ENCODE peak calls at places on chromosomes 3 and 15, in five cellular contexts. M, X, Y, H and F are unnamed samples.

GRCh38 chr3:122893282-122893681 is 98.4 kb downstream of the SLC49A4 start:
- DNase-seq in M (no peak), X (peak), Y (no peak), H (peak), F (no peak)

GRCh38 chr15:85473455-85473854 is 93.1 kb downstream of the AKAP13 start:
- DNase-seq in M (no peak), X (no peak), Y (no peak), H (no peak), F (no peak)

GRCh38 chr3:13518516-13519351 is 30.2 kb upstream of the FBLN2 start:
- DNase-seq in M (no peak), X (no peak), Y (no peak), H (no peak), F (no peak)

GRCh38 chr15:99100245-99101173 is 4.4 kb upstream of the SYNM start:
- DNase-seq in M (no peak), X (peak), Y (no peak), H (peak), F (peak)

GRCh38 chr3:81968628-81969027 is 207.2 kb upstream of the GBE1 start:
- DNase-seq in M (no peak), X (no peak), Y (no peak), H (no peak), F (no peak)

GRCh38 chr3:47117803-47118364 is 46.0 kb downstream of the SETD2 start:
- DNase-seq in M (no peak), X (no peak), Y (no peak), H (no peak), F (no peak)

GRCh38 chr3:176848431-176849214 is 348.7 kb downstream of the TBL1XR1 start:
- DNase-seq in M (no peak), X (no peak), Y (no peak), H (no peak), F (no peak)

GRCh38 chr3:53803816-53804545 is 42.2 kb downstream of the CHDH start:
- DNase-seq in M (no peak), X (no peak), Y (no peak), H (no peak), F (no peak)

GRCh38 chr15:26771917-26772587 is 814 bp downstream of the GABRB3 start:
- DNase-seq in M (no peak), X (no peak), Y (no peak), H (no peak), F (no peak)

GRCh38 chr3:172271386-172271976 is 176.8 kb downstream of the GHSR start:
- DNase-seq in M (no peak), X (no peak), Y (no peak), H (no peak), F (no peak)

GRCh38 chr3:141498592-141499223 is 11.9 kb downstream of the RASA2 start:
- DNase-seq in M (peak), X (no peak), Y (no peak), H (no peak), F (no peak)

GRCh38 chr15:46129145-46129544 is 494.3 kb downstream of the SQOR start:
- DNase-seq in M (no peak), X (no peak), Y (no peak), H (no peak), F (no peak)

GRCh38 chr15:42508263-42508690 is 12.8 kb downstream of the SNAP23 start:
- DNase-seq in M (no peak), X (no peak), Y (no peak), H (no peak), F (peak)

GRCh38 chr15:31307270-31308184 is 19.1 kb upstream of the KLF13 start:
- DNase-seq in M (no peak), X (no peak), Y (no peak), H (no peak), F (no peak)

GRCh38 chr15:85120351-85121113 is 138.9 kb downstream of the PDE8A start:
- DNase-seq in M (no peak), X (no peak), Y (no peak), H (no peak), F (peak)

GRCh38 chr3:17942856-17943255 is 200.4 kb upstream of the TBC1D5 start:
- DNase-seq in M (no peak), X (no peak), Y (no peak), H (no peak), F (no peak)

GRCh38 chr3:100266531-100266930 is 5.7 kb downstream of the TBC1D23 start:
- DNase-seq in M (no peak), X (no peak), Y (no peak), H (no peak), F (no peak)

GRCh38 chr15:62684143-62684808 is 358.3 kb upstream of the TPM1 start:
- DNase-seq in M (no peak), X (no peak), Y (no peak), H (no peak), F (no peak)

GRCh38 chr3:169501777-169502320 is 161.7 kb downstream of the MECOM start:
- DNase-seq in M (no peak), X (no peak), Y (no peak), H (no peak), F (no peak)

GRCh38 chr3:197495999-197496745 is 59.6 kb downstream of the BDH1 start:
- DNase-seq in M (no peak), X (no peak), Y (no peak), H (no peak), F (no peak)

GRCh38 chr3:154642066-154642619 is 212.2 kb upstream of the GPR149 start:
- DNase-seq in M (no peak), X (no peak), Y (no peak), H (no peak), F (peak)

GRCh38 chr3:98994128-98994762 is 92.8 kb upstream of the DCBLD2 start:
- DNase-seq in M (no peak), X (peak), Y (no peak), H (peak), F (peak)

GRCh38 chr15:71792521-71792920 is 17.8 kb upstream of the NR2E3 start:
- DNase-seq in M (no peak), X (no peak), Y (no peak), H (no peak), F (no peak)

GRCh38 chr3:12648384-12648959 is 15.4 kb downstream of the RAF1 start:
- DNase-seq in M (peak), X (no peak), Y (no peak), H (no peak), F (no peak)

GRCh38 chr3:107421170-107421792 is 44.0 kb downstream of the CCDC54 start:
- DNase-seq in M (no peak), X (peak), Y (no peak), H (peak), F (no peak)

GRCh38 chr3:56879453-56880224 is 77.9 kb upstream of the ARHGEF3 start:
- DNase-seq in M (no peak), X (no peak), Y (no peak), H (no peak), F (no peak)

GRCh38 chr15:74265046-74265639 is 29.0 kb downstream of the CCDC33 start:
- DNase-seq in M (no peak), X (no peak), Y (peak), H (peak), F (peak)

GRCh38 chr3:13631256-13631655 is 82.3 kb downstream of the FBLN2 start:
- DNase-seq in M (no peak), X (no peak), Y (no peak), H (no peak), F (no peak)

GRCh38 chr3:107897471-107898180 is 193.2 kb downstream of the CD47 start:
- DNase-seq in M (no peak), X (no peak), Y (no peak), H (no peak), F (no peak)

GRCh38 chr3:72601049-72601448 is 247.2 kb downstream of the SHQ1 start:
- DNase-seq in M (no peak), X (no peak), Y (no peak), H (no peak), F (no peak)

GRCh38 chr15:51625236-51625635 is 2.7 kb upstream of the DMXL2 start:
- DNase-seq in M (peak), X (no peak), Y (no peak), H (no peak), F (no peak)

GRCh38 chr3:125359700-125360099 is 15.4 kb downstream of the ZNF148 start:
- DNase-seq in M (no peak), X (no peak), Y (no peak), H (no peak), F (no peak)

GRCh38 chr3:79845546-79845945 is 77.7 kb upstream of the ROBO1 start:
- DNase-seq in M (no peak), X (no peak), Y (no peak), H (no peak), F (no peak)

GRCh38 chr15:80893777-80894176 is 95.8 kb downstream of the MESD start:
- DNase-seq in M (no peak), X (no peak), Y (no peak), H (no peak), F (no peak)

GRCh38 chr15:80895091-80895490 is 94.5 kb downstream of the MESD start:
- DNase-seq in M (no peak), X (no peak), Y (no peak), H (no peak), F (no peak)

GRCh38 chr15:80902298-80902801 is 87.3 kb downstream of the MESD start:
- DNase-seq in M (no peak), X (no peak), Y (no peak), H (no peak), F (peak)

GRCh38 chr15:80895965-80896364 is 93.7 kb downstream of the MESD start:
- DNase-seq in M (no peak), X (no peak), Y (no peak), H (no peak), F (no peak)

GRCh38 chr15:80898040-80898439 is 91.6 kb downstream of the MESD start:
- DNase-seq in M (no peak), X (no peak), Y (no peak), H (peak), F (no peak)
- TF ChIP-seq YY1 in M (no peak), X (no peak), Y (no peak), H (no peak), F (no peak)

DNA sequence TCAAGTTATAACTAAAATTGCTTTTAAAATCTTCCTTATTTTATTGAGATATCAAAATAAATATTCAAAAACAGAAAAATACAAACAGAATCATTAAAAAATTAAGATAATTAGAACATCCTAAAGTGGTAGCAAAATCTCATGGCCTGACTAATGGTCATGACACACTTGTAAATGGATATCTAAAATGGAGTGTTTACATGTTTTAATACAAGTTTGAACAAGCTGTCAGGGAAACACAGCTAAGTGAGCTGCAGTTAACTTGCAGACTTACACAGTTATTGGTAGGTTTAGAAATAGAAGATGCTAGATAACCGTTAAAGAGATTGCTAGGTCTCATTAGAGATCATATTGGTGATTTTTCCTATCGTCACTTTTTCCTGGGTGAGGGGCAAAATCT is 242.3 kb downstream of the LPP start:
- DNase-seq in M (no peak), X (no peak), Y (no peak), H (no peak), F (no peak)
- TF ChIP-seq POLR2A in M (no peak), X (no peak), Y (no peak), H (no peak), F (no peak)

GRCh38 chr3:126997455-126998038 is 14.6 kb downstream of the PLXNA1 start:
- DNase-seq in M (no peak), X (no peak), Y (no peak), H (no peak), F (no peak)

GRCh38 chr3:127000128-127000527 is 17.2 kb downstream of the PLXNA1 start:
- DNase-seq in M (no peak), X (no peak), Y (no peak), H (no peak), F (no peak)

GRCh38 chr3:126998320-126998719 is 15.4 kb downstream of the PLXNA1 start:
- DNase-seq in M (no peak), X (no peak), Y (no peak), H (no peak), F (no peak)

GRCh38 chr3:126999383-126999782 is 16.5 kb downstream of the PLXNA1 start:
- DNase-seq in M (no peak), X (no peak), Y (no peak), H (no peak), F (no peak)

DNA sequence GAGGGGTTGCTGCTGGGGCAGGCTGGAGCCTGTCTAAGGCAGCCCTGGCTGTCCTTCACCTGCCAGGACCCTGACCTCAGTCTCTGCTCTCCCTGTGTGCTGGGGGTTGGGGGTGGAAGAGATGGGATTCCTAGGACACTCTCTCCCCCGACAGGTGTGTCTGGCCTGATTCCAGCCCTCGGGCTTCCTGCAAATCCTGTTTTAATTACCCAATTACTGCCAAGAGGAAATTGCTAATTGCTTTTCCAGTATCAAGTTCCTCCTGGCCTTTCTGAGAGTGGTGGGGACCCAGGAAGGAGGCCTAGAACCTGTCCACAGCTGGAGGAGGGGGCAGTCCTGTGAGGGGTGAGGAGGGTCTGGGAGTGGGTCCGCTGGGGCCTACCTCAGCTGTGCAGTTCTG is 15.8 kb downstream of the PLXNA1 start:
- DNase-seq in M (no peak), X (no peak), Y (no peak), H (no peak), F (no peak)
- TF ChIP-seq RAD21 in M (no peak), X (no peak), Y (no peak), H (no peak), F (no peak)

DNA sequence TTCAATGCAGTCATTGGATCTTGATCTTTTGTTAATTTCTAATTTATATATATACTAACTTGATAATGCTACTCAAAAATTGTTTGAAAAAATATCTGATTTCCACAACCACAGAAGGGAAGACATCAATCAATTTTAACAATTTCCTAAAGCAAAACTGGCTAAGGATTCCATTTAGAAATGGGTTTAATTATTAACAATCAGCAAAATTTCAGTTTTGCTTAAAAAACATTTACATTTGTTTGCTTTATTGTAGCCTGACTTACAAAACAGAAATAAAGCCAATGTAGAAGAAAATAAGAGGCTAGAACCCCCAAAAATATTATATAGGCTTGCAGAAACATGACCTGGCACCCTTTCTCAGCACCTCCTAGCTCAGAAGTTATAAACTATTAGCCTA is 74.9 kb downstream of the LRRFIP2 start:
- DNase-seq in M (no peak), X (no peak), Y (no peak), H (no peak), F (no peak)
- TF ChIP-seq YY1 in M (no peak), X (no peak), Y (no peak), H (no peak), F (no peak)

GRCh38 chr3:112642912-112643506 is 2.1 kb upstream of the CCDC80 start:
- DNase-seq in M (peak), X (peak), Y (peak), H (peak), F (peak)

GRCh38 chr3:112640333-112640863 is 545 bp downstream of the CCDC80 start:
- DNase-seq in M (no peak), X (no peak), Y (no peak), H (no peak), F (no peak)

GRCh38 chr3:112639451-112640332 is 1.3 kb downstream of the CCDC80 start:
- DNase-seq in M (no peak), X (no peak), Y (no peak), H (no peak), F (no peak)

GRCh38 chr3:112643621-112644236 is 2.8 kb upstream of the CCDC80 start:
- DNase-seq in M (no peak), X (no peak), Y (no peak), H (no peak), F (no peak)

DNA sequence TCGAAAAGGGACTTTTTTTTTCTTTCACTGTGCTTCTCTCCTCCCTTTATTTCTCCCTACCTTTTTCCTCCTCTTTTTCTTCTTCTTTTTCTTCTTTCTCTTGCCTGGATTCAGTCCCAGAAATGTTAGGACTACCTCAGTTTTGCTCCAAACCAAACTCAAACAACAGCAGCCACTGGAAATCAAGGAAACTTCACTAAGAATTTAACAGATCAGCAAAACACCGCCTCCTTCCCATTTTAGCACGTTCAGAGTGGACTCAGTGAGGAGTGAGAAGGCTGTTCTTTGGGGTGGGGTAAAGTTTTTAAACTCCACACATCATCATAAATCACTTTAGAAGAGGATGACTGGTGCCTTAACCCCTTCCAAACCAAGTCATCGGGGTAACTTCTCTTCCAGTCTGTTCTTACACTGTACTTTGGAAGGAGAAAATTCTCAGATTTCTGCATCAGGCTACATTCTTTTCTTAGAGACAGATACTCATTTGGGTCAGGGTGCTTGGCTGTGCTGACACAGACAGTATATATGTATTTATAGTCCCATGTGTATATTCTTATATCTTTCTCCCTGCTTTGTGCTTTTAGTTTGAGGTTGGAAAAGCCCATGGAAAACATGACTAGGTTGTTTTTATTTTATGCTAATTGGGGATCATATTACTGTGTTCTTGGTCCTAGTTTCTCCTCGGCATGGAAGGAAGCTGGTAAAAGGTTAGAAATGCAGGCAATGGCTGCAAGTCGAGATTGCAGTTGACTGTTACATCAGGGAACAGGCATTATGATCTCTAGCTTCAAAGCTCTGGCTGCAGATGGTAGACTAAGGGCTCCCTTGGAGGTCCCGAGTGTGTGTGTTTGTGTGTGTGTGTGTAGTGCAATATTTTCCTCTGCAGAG is at the start of gene CCDC80:
- DNase-seq in M (no peak), X (peak), Y (no peak), H (no peak), F (peak)
- TF ChIP-seq POLR2A in M (no peak), X (peak), Y (peak), H (no peak), F (peak)

GRCh38 chr3:106337116-106337515 is 468.3 kb upstream of the CBLB start:
- DNase-seq in M (no peak), X (peak), Y (no peak), H (no peak), F (no peak)
- TF ChIP-seq RAD21 in M (no peak), X (no peak), Y (no peak), H (no peak), F (no peak)

GRCh38 chr15:77025471-77025901 is 30.6 kb downstream of the PSTPIP1 start:
- DNase-seq in M (no peak), X (no peak), Y (no peak), H (no peak), F (no peak)
- TF ChIP-seq YY1 in M (no peak), X (no peak), Y (no peak), H (no peak), F (no peak)